ENCODE peak calls at places on chromosomes 4 and X, in six cellular contexts. O, P, M, F, W and J are unnamed samples.

GRCh38 chrX:54042609-54043010 is 1.7 kb downstream of the PHF8 start:
- DNase-seq in P (peak), O (peak), W (peak), M (peak), F (peak), J (peak)

GRCh38 chrX:74931214-74931613 is 6.0 kb upstream of the NEXMIF start:
- DNase-seq in F (no peak), P (peak), O (no peak), W (no peak), M (no peak), J (no peak)

GRCh38 chr4:79198886-79199591 is 126.8 kb downstream of the NAA11 start:
- DNase-seq in O (no peak), W (no peak), P (no peak), M (no peak), F (no peak), J (no peak)

GRCh38 chrX:129953334-129953648 is 29.1 kb upstream of the BCORL1 start:
- DNase-seq in W (no peak), P (peak), O (no peak), M (no peak), F (no peak), J (no peak)

GRCh38 chr4:38003102-38003501 is 42.9 kb downstream of the PTTG2 start:
- DNase-seq in W (no peak), P (no peak), M (no peak), F (no peak), O (no peak), J (no peak)

GRCh38 chrX:31663172-31663571 is 591.3 kb upstream of the FTHL17 start:
- DNase-seq in P (no peak), M (no peak), O (no peak), F (no peak), W (no peak), J (no peak)

GRCh38 chr4:79575709-79576479 is 167.9 kb upstream of the GK2 start:
- DNase-seq in P (no peak), M (no peak), W (no peak), F (no peak), O (no peak), J (no peak)

GRCh38 chr4:137422666-137423065 is 109.6 kb downstream of the PCDH18 start:
- DNase-seq in W (no peak), O (no peak), P (no peak), F (no peak), M (no peak), J (no peak)

GRCh38 chr4:96352051-96352517 is 512.2 kb downstream of the PDHA2 start:
- DNase-seq in P (peak), O (no peak), M (no peak), F (peak), W (no peak), J (peak)

GRCh38 chr4:907691-908437 is 24.3 kb downstream of the GAK start:
- DNase-seq in P (no peak), F (no peak), M (no peak), O (no peak), W (no peak), J (no peak)

GRCh38 chr4:123291329-123291728 is 105.3 kb upstream of the SPRY1 start:
- DNase-seq in M (no peak), F (no peak), O (no peak), P (no peak), W (no peak), J (no peak)

GRCh38 chr4:445410-445809 is 53.5 kb downstream of the ZNF721 start:
- DNase-seq in F (no peak), O (no peak), W (no peak), M (no peak), P (no peak), J (no peak)

GRCh38 chr4:69689530-69690111 is 36.6 kb upstream of the UGT2A1 start:
- DNase-seq in O (no peak), P (peak), F (peak), M (no peak), W (no peak), J (no peak)

GRCh38 chr4:181261279-181261678 is 981.9 kb upstream of the TENM3 start:
- DNase-seq in M (no peak), O (no peak), P (peak), F (no peak), W (no peak), J (no peak)

GRCh38 chr4:184395451-184395917 is 78.9 kb downstream of the IRF2 start:
- DNase-seq in P (no peak), M (no peak), F (no peak), W (no peak), O (no peak), J (no peak)

GRCh38 chrX:139738581-139738980 is 30.6 kb upstream of the MCF2 start:
- DNase-seq in W (no peak), P (no peak), O (no peak), M (no peak), F (no peak), J (no peak)

GRCh38 chrX:108362026-108362425 is 76.2 kb downstream of the COL4A6 start:
- DNase-seq in O (no peak), F (no peak), P (no peak), M (no peak), W (no peak), J (no peak)

GRCh38 chrX:120727503-120727902 is 97.6 kb upstream of the C1GALT1C1 start:
- DNase-seq in W (no peak), P (no peak), O (no peak), M (no peak), F (no peak), J (no peak)

GRCh38 chrX:120727911-120728310 is 98.1 kb upstream of the C1GALT1C1 start:
- DNase-seq in W (no peak), O (no peak), P (no peak), M (no peak), F (no peak), J (no peak)

GRCh38 chrX:120732879-120733278 is 103.0 kb upstream of the C1GALT1C1 start:
- DNase-seq in F (no peak), P (no peak), O (no peak), W (no peak), M (no peak), J (no peak)

GRCh38 chrX:120732461-120732860 is 102.6 kb upstream of the C1GALT1C1 start:
- DNase-seq in O (no peak), P (no peak), F (no peak), M (no peak), W (no peak), J (no peak)

DNA sequence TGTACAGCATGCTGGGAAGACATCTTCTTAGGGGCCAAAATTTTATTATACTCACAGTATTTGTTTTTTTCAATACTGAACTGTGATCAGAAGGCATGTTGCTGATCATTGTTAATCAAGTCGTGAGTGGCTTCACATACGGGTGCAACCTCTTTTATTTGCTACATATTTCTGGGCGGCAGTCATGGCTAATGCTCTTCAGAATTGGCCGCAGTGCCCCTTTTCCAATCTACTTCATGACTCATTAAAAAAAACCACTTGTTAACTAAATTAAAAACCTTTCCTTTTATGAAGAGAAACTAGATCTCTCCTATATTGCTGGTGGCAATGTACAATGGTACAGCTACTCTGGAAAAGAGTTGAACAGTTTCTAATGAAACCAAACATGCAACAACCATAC is 101.5 kb upstream of the C1GALT1C1 start:
- DNase-seq in P (no peak), O (no peak), M (no peak), W (no peak), F (no peak), J (no peak)
- H3K4me3 ChIP-seq in P (no peak), O (no peak), M (no peak), W (no peak), F (no peak), J (no peak)

GRCh38 chr4:76989391-76990061 is 40.0 kb downstream of the SEPTIN11 start:
- DNase-seq in P (no peak), O (peak), F (peak), W (no peak), M (no peak), J (no peak)
- H3K4me3 ChIP-seq in P (no peak), O (peak), F (no peak), W (no peak), M (no peak), J (no peak)

DNA sequence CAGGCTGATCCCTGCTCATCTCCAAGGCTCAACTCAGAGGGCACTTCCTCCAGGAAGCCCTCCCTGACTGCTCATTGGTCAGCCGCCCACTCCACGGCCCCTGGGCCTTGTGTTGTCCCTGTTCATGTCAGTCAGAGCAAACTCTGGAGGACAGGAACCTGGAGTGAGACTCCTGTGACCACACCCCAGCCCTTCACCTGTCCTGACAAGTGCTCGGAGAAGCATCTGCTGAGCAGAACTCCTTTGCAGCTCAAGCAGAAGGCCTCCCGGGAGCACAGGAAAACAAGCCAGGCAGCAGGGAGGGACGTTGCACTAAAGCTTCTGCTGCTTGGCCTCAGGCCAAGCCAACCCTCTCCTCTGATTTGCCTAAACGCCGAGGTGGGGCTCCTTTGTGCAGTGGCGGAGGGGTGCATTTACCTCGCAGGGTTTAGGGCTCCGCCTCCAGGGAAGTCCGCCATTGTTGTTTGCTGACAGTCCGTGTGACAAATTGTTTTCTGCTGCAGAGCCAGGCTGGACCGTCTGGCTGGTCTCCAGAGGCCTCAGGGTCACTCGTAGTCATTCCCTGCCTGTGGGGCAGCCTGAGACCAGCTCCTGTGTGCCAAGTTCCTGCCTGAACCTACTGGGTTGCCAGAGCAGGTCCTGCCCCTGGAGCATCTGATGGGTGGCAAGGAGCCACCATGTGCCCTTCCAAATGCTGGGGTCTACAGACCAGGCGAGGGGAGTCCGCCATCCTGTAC is 61.8 kb downstream of the C4orf50 start:
- DNase-seq in W (peak), F (no peak), O (no peak), M (no peak), P (peak), J (peak)
- H3K4me3 ChIP-seq in W (no peak), F (no peak), O (no peak), M (no peak), P (no peak), J (no peak)

GRCh38 chrX:120144178-120144844 is 14.1 kb upstream of the RHOXF2 start:
- DNase-seq in M (no peak), F (no peak), P (peak), W (no peak), O (no peak), J (no peak)
- H3K4me3 ChIP-seq in M (no peak), F (no peak), P (peak), W (no peak), O (no peak), J (no peak)

GRCh38 chrX:45784590-45784989 is 583.9 kb upstream of the DIPK2B start:
- DNase-seq in F (no peak), O (no peak), W (no peak), P (no peak), M (no peak), J (no peak)

GRCh38 chrX:45788315-45788714 is 587.6 kb upstream of the DIPK2B start:
- DNase-seq in M (no peak), O (no peak), F (no peak), W (no peak), P (no peak), J (no peak)

GRCh38 chrX:45794323-45794994 is 593.8 kb upstream of the DIPK2B start:
- DNase-seq in O (no peak), W (no peak), F (no peak), M (no peak), P (no peak), J (no peak)

GRCh38 chrX:45783002-45783401 is 582.3 kb upstream of the DIPK2B start:
- DNase-seq in M (no peak), F (no peak), P (no peak), O (no peak), W (no peak), J (no peak)

GRCh38 chrX:45788941-45789348 is 588.3 kb upstream of the DIPK2B start:
- DNase-seq in F (no peak), W (peak), P (peak), M (no peak), O (no peak), J (no peak)
- H3K4me3 ChIP-seq in F (no peak), W (no peak), P (no peak), M (no peak), O (no peak), J (no peak)